ENCODE peak calls at places on chromosomes 6 and 20, in five cellular contexts. C, V, Y, O and F are unnamed samples.

GRCh38 chr20:35663813-35664543 is 722 bp downstream of the CPNE1 start:
- DNase-seq in V (peak), O (no peak), Y (peak), C (peak), F (peak)

GRCh38 chr20:25984933-25985332 is 288.3 kb upstream of the ZNF337 start:
- DNase-seq in C (no peak), V (no peak), Y (peak), O (no peak), F (peak)

GRCh38 chr6:3748208-3748701 is 3.3 kb downstream of the PXDC1 start:
- DNase-seq in C (peak), V (peak), Y (peak), O (no peak), F (peak)

GRCh38 chr20:51495921-51496545 is 46.5 kb downstream of the NFATC2 start:
- DNase-seq in C (no peak), O (no peak), Y (peak), V (no peak), F (no peak)

GRCh38 chr6:6585003-6585311 is 3.6 kb upstream of the LY86 start:
- DNase-seq in O (no peak), C (no peak), Y (no peak), V (no peak), F (no peak)

GRCh38 chr20:23021541-23021940 is 13.6 kb upstream of the SSTR4 start:
- DNase-seq in O (no peak), C (no peak), Y (no peak), V (no peak), F (no peak)

GRCh38 chr20:52493177-52493711 is 301.7 kb upstream of the ZFP64 start:
- DNase-seq in Y (peak), C (peak), V (no peak), O (no peak), F (peak)

GRCh38 chr6:79384845-79385244 is 150.4 kb upstream of the HMGN3 start:
- DNase-seq in Y (no peak), O (no peak), C (no peak), V (no peak), F (no peak)

GRCh38 chr20:5448449-5449118 is 131.8 kb upstream of the PROKR2 start:
- DNase-seq in O (no peak), V (peak), Y (peak), C (peak), F (peak)

GRCh38 chr20:50152394-50153152 is 950 bp downstream of the PEDS1 start:
- DNase-seq in C (peak), Y (no peak), V (no peak), O (no peak), F (no peak)

GRCh38 chr6:150363733-150364132 is 5.1 kb upstream of the IYD start:
- DNase-seq in C (no peak), O (no peak), V (no peak), Y (no peak), F (no peak)

GRCh38 chr6:126072172-126072571 is 85.8 kb downstream of the TRMT11 start:
- DNase-seq in Y (no peak), V (no peak), O (no peak), C (no peak), F (no peak)

GRCh38 chr6:43670623-43670986 is 17.0 kb downstream of the MRPS18A start:
- DNase-seq in Y (no peak), V (no peak), O (no peak), C (no peak), F (no peak)

GRCh38 chr6:96194675-96195074 is 178.9 kb downstream of the FUT9 start:
- DNase-seq in O (no peak), Y (no peak), C (no peak), V (no peak), F (no peak)

GRCh38 chr6:109336221-109336955 is 45.9 kb downstream of the CD164 start:
- DNase-seq in O (no peak), Y (peak), C (no peak), V (no peak), F (no peak)

GRCh38 chr6:41430875-41431274 is 95.5 kb downstream of the NCR2 start:
- DNase-seq in C (no peak), Y (peak), V (no peak), O (no peak), F (no peak)

GRCh38 chr6:159969921-159970320 is 1.0 kb downstream of the IGF2R start:
- DNase-seq in Y (peak), C (peak), V (peak), O (no peak), F (peak)

GRCh38 chr6:21598662-21599061 is 5.1 kb downstream of the SOX4 start:
- DNase-seq in O (no peak), Y (no peak), C (no peak), V (no peak), F (no peak)

GRCh38 chr6:167759206-167759605 is 67.5 kb upstream of the AFDN start:
- DNase-seq in V (no peak), C (no peak), Y (no peak), O (no peak), F (no peak)

GRCh38 chr6:40962241-40962640 is 76.8 kb downstream of the UNC5CL start:
- DNase-seq in Y (peak), C (no peak), V (no peak), O (no peak), F (peak)

GRCh38 chr20:51488331-51488730 is 54.2 kb downstream of the NFATC2 start:
- DNase-seq in C (no peak), O (no peak), V (no peak), Y (no peak), F (no peak)

GRCh38 chr20:23658989-23659609 is 21.3 kb upstream of the CST3 start:
- DNase-seq in Y (no peak), C (no peak), O (no peak), V (no peak), F (no peak)

GRCh38 chr6:115514656-115515055 is 546.0 kb downstream of the FRK start:
- DNase-seq in V (no peak), Y (peak), O (no peak), C (peak), F (no peak)

GRCh38 chr6:107740496-107741190 is 83.5 kb downstream of the SCML4 start:
- DNase-seq in Y (peak), C (no peak), O (no peak), V (no peak), F (no peak)

GRCh38 chr20:44187763-44188709 is 1.0 kb upstream of the JPH2 start:
- DNase-seq in C (no peak), V (no peak), O (no peak), Y (peak), F (no peak)

GRCh38 chr6:90446164-90446563 is 140.7 kb downstream of the MAP3K7 start:
- DNase-seq in V (no peak), O (no peak), Y (no peak), C (no peak), F (peak)

GRCh38 chr6:10763006-10763405 is 15.4 kb downstream of the TMEM14B start:
- DNase-seq in V (no peak), C (no peak), O (no peak), Y (no peak), F (no peak)

GRCh38 chr20:53579581-53580375 is 13.9 kb downstream of the ZNF217 start:
- DNase-seq in Y (peak), C (peak), O (no peak), V (no peak), F (peak)

GRCh38 chr6:156842598-156843250 is 65.5 kb downstream of the ARID1B start:
- DNase-seq in Y (no peak), V (no peak), C (no peak), O (no peak), F (no peak)

GRCh38 chr6:165574770-165575549 is 88.1 kb downstream of the PDE10A start:
- DNase-seq in V (no peak), O (no peak), Y (no peak), C (no peak), F (no peak)

DNA sequence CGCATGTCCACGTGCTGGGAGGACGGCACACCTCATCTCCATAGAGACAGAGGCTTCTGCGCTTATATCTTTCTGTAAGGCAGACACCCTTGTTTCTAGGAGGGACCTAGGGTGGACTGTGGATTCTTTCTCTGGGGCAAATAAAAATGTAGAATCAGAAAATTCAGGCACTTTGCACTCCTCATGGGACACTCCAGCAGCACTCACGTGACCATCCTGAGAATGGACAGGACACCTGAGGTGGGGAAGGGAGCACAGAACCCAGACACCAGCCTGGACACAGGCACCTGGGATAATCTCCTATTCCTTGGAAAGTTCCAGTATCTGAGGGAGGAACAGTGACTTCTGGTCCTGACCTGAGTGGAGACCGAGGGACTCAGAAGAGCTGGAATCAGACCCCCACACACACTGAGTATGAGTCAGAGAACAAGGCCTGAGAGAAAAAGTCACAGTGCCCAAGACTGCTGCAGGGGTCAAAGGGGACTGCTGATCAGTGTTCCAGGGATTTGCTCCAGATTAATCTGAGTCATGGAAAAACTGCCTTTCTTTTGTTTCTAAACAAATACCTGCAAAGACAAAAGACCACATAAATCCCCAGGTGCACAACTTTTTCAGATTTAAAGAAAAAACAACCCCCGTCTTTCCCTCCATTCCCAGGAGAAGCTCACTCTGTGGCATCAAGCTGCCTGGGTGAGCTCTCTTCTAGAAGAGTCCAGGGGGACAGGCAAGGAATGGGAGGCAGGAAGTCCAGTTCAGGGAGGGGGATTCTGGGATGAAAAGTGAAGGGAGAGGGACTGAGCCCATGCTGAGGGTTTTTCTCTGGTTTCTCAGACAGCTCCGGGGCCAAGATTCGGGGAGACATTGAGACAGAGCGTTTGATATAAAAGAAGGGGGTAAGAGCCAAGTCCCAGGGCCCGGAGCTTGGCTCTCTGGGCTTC is 35.6 kb upstream of the MICB start:
- DNase-seq in O (no peak), V (no peak), Y (no peak), C (no peak), F (no peak)
- H3K4me3 ChIP-seq in O (peak), V (peak), Y (no peak), C (no peak), F (peak)

DNA sequence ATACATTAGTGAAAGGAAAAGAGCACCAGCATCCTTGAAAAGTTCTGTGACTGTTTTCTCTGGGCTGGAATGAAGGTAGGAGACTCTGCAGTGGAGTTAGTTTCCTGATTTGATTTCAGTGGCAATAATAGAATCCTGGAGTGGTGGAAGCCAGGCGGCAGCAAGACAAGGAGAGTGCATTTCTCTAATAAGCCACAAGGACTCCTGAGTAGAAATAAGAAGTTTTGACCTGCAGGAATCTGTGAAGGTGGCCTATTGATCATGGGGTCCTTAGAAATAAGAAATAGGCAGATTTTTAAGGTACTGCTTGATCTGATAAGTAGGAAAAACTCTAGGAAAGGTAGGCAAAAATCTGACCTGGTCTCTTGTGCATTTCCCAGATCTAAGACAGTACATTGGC is 68.4 kb upstream of the ELOVL5 start:
- DNase-seq in V (no peak), O (no peak), C (no peak), Y (no peak), F (no peak)
- TF ChIP-seq CTCF in V (no peak), O (no peak), C (no peak), Y (peak), F (no peak)

GRCh38 chr20:48684501-48685041 is 143.2 kb downstream of the PREX1 start:
- DNase-seq in Y (no peak), O (no peak), V (no peak), C (no peak), F (no peak)

GRCh38 chr20:48681882-48682426 is 145.8 kb downstream of the PREX1 start:
- DNase-seq in C (no peak), O (no peak), Y (no peak), V (no peak), F (no peak)

GRCh38 chr20:48683467-48684175 is 144.2 kb downstream of the PREX1 start:
- DNase-seq in O (no peak), Y (no peak), C (no peak), V (no peak), F (peak)

GRCh38 chr20:48681201-48681881 is 146.5 kb downstream of the PREX1 start:
- DNase-seq in O (no peak), Y (peak), V (no peak), C (no peak), F (no peak)

GRCh38 chr20:48682529-48683385 is 145.0 kb downstream of the PREX1 start:
- DNase-seq in Y (peak), V (peak), C (peak), O (no peak), F (peak)
- H3K4me3 ChIP-seq in Y (peak), V (no peak), C (no peak), O (no peak), F (peak)

GRCh38 chr6:82712826-82713225 is 349.2 kb downstream of the TPBG start:
- DNase-seq in C (no peak), O (no peak), V (no peak), Y (no peak), F (no peak)
- TF ChIP-seq CTCF in C (peak), O (peak), V (no peak), Y (peak), F (peak)

DNA sequence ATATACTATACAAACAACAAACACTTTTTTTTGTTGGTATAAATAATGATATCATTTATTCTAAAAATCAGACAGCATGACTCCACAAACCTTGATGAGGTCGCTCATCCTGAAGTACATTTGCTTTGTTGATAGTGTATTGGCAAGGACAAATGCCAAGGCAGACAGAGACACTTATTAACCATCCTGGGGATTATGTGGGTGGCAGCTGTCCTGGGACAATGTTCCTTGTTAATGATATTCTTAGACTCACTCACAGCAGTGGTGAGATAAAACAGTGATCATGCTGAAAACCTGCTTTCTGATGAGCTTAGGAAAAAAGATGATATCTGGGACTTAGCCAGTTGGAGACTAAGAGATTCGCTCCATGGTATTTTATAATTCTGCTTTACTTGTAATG is 85.4 kb upstream of the OGFRL1 start:
- DNase-seq in V (no peak), C (no peak), Y (no peak), O (no peak), F (no peak)
- H3K4me3 ChIP-seq in V (no peak), C (no peak), Y (no peak), O (no peak), F (no peak)